ENCODE peak calls at places on chromosomes 16 and 17, in nine cellular contexts. C, F, Z, X, J, G, Q, D and L are unnamed samples.
A peak's percentile ranks its signal among the peaks of the same experiment; 100 is the strongest.

GRCh38 chr16:12801511-12802042 is 2.1 kb downstream of the CPPED1 start:
- DNase-seq in C (no peak), F (no peak), Z (no peak), X (no peak), J (peak; percentile 89), G (no peak), Q (no peak), D (peak; percentile 29), L (peak; percentile 68)

GRCh38 chr16:56226187-56226586 is 34.9 kb downstream of the GNAO1 start:
- DNase-seq in C (no peak), F (peak; percentile 43), Z (no peak), X (no peak), J (no peak), G (no peak), Q (no peak), D (no peak), L (no peak)

GRCh38 chr17:57038486-57038885 is 46.6 kb upstream of the AKAP1 start:
- DNase-seq in C (no peak), F (no peak), Z (no peak), X (no peak), J (no peak), G (no peak), Q (no peak), D (no peak), L (no peak)

GRCh38 chr17:57624390-57624789 is 120.7 kb downstream of the CCDC182 start:
- DNase-seq in C (peak; percentile 7), F (no peak), Z (no peak), X (peak; percentile 23), J (no peak), G (no peak), Q (no peak), D (no peak), L (no peak)

GRCh38 chr16:68328151-68328859 is 17.5 kb downstream of the PRMT7 start:
- DNase-seq in C (peak; percentile 75), F (peak; percentile 84), Z (peak; percentile 88), X (peak; percentile 91), J (peak; percentile 90), G (peak; percentile 97), Q (peak; percentile 52), D (peak; percentile 78), L (peak; percentile 45)

GRCh38 chr17:80290199-80290598 is 29.5 kb downstream of the RNF213 start:
- DNase-seq in C (no peak), F (no peak), Z (no peak), X (peak; percentile 0), J (no peak), G (no peak), Q (no peak), D (no peak), L (no peak)

GRCh38 chr17:2547176-2547575 is 35.5 kb upstream of the METTL16 start:
- DNase-seq in C (peak; percentile 79), F (no peak), Z (no peak), X (no peak), J (no peak), G (no peak), Q (no peak), D (no peak), L (no peak)

GRCh38 chr16:47847220-47847970 is 308.4 kb downstream of the ABCC12 start:
- DNase-seq in C (peak; percentile 98), F (no peak), Z (no peak), X (no peak), J (no peak), G (peak; percentile 44), Q (peak; percentile 18), D (no peak), L (no peak)

GRCh38 chr17:17358060-17358751 is 55.0 kb downstream of the NT5M start:
- DNase-seq in C (no peak), F (no peak), Z (no peak), X (peak; percentile 29), J (no peak), G (no peak), Q (no peak), D (no peak), L (no peak)

GRCh38 chr16:578870-579405 is 9.2 kb downstream of the PIGQ start:
- DNase-seq in C (peak; percentile 35), F (no peak), Z (peak; percentile 86), X (peak; percentile 92), J (peak; percentile 86), G (peak; percentile 89), Q (no peak), D (peak; percentile 81), L (peak; percentile 78)

GRCh38 chr16:50160495-50161164 is 7.5 kb downstream of the TENT4B start:
- DNase-seq in C (no peak), F (peak; percentile 47), Z (no peak), X (no peak), J (no peak), G (no peak), Q (no peak), D (no peak), L (no peak)

GRCh38 chr17:14748036-14748715 is 447.3 kb downstream of the HS3ST3B1 start:
- DNase-seq in C (peak; percentile 89), F (no peak), Z (no peak), X (no peak), J (peak; percentile 66), G (no peak), Q (no peak), D (peak; percentile 10), L (no peak)

GRCh38 chr17:41864837-41865595 is at the start of gene KLHL11:
- DNase-seq in C (peak; percentile 77), F (peak; percentile 86), Z (peak; percentile 96), X (peak; percentile 96), J (peak; percentile 93), G (peak; percentile 97), Q (peak; percentile 75), D (peak; percentile 90), L (peak; percentile 93)

GRCh38 chr16:35636831-35637230 is 2177.4 kb downstream of the TP53TG3F start:
- DNase-seq in C (no peak), F (peak; percentile 44), Z (no peak), X (no peak), J (no peak), G (no peak), Q (no peak), D (no peak), L (no peak)

GRCh38 chr16:84303023-84303422 is 8.3 kb downstream of the WFDC1 start:
- DNase-seq in C (no peak), F (no peak), Z (no peak), X (no peak), J (no peak), G (no peak), Q (no peak), D (no peak), L (no peak)

GRCh38 chr16:1696863-1697262 is 9.1 kb upstream of the MAPK8IP3 start:
- DNase-seq in C (peak; percentile 98), F (no peak), Z (no peak), X (no peak), J (no peak), G (no peak), Q (no peak), D (no peak), L (no peak)